ENCODE peak calls at places on chromosomes 13 and 19, in six cellular contexts. H is MV-4-11; Z is Daoy; C is activated CD8-positive, alpha-beta memory T cell treated with anti-CD3 and anti-CD28 coated beads for 48 hours; F is A673; L is colonic mucosa. K is an unnamed sample.

GRCh38 chr19:2186071-2186846 is 22.5 kb downstream of the DOT1L start:
- DNase-seq in F (no peak), H (no peak), Z (no peak), L (peak; percentile 52), C (no peak), K (no peak)

GRCh38 chr13:42001580-42001979 is 40.7 kb upstream of the VWA8 start:
- DNase-seq in C (no peak), H (no peak), Z (peak; percentile 37), L (no peak), F (no peak), K (no peak)

GRCh38 chr19:48095637-48096175 is 14.9 kb downstream of the PLA2G4C start:
- DNase-seq in H (no peak), F (no peak), C (no peak), Z (no peak), L (no peak), K (no peak)

GRCh38 chr19:45385392-45386221 is 15.2 kb upstream of the ERCC2 start:
- DNase-seq in L (no peak), F (no peak), H (no peak), Z (no peak), C (no peak), K (no peak)

GRCh38 chr19:18520848-18521691 is 800 bp downstream of the ELL start:
- DNase-seq in L (peak; percentile 61), Z (peak; percentile 40), F (no peak), H (peak; percentile 50), C (no peak), K (peak; percentile 41)

GRCh38 chr19:43481701-43482100 is 16.3 kb upstream of the LYPD3 start:
- DNase-seq in L (no peak), C (no peak), F (no peak), H (no peak), Z (no peak), K (no peak)

GRCh38 chr19:18366027-18366435 is 19.9 kb upstream of the GDF15 start:
- DNase-seq in Z (peak; percentile 38), C (no peak), L (no peak), F (no peak), H (peak; percentile 69), K (no peak)

GRCh38 chr19:38975214-38975860 is at the start of gene FBXO17:
- DNase-seq in C (no peak), L (peak; percentile 29), H (no peak), Z (peak; percentile 75), F (peak; percentile 83), K (no peak)

GRCh38 chr19:43439183-43440063 is 24.7 kb downstream of the TEX101 start:
- DNase-seq in F (peak; percentile 54), L (no peak), Z (peak; percentile 65), H (peak; percentile 55), C (no peak), K (no peak)

GRCh38 chr13:47112900-47113299 is 216.0 kb upstream of the HTR2A start:
- DNase-seq in Z (no peak), F (no peak), C (no peak), H (no peak), L (no peak), K (no peak)

GRCh38 chr13:97300871-97301270 is 78.7 kb downstream of the MBNL2 start:
- DNase-seq in H (no peak), L (no peak), C (no peak), F (no peak), Z (no peak), K (no peak)

GRCh38 chr13:45548281-45548680 is 67.3 kb downstream of the ERICH6B start:
- DNase-seq in L (no peak), H (no peak), Z (no peak), C (no peak), F (no peak), K (no peak)

GRCh38 chr13:46492946-46493345 is 60.0 kb upstream of the LRCH1 start:
- DNase-seq in Z (no peak), C (no peak), H (peak; percentile 32), L (no peak), F (peak; percentile 74), K (peak; percentile 55)

GRCh38 chr19:7846247-7846646 is 16.2 kb downstream of the EVI5L start:
- DNase-seq in F (no peak), L (no peak), H (no peak), C (no peak), Z (no peak), K (no peak)

GRCh38 chr13:78022164-78022877 is 103.7 kb upstream of the EDNRB start:
- DNase-seq in L (peak; percentile 19), C (no peak), H (peak; percentile 94), F (peak; percentile 78), Z (peak; percentile 61), K (peak; percentile 73)

GRCh38 chr13:62781866-62782265 is 1366.2 kb upstream of the PCDH20 start:
- DNase-seq in H (no peak), F (no peak), C (no peak), L (no peak), Z (no peak), K (no peak)

GRCh38 chr13:50123515-50123861 is 108.2 kb downstream of the KCNRG start:
- DNase-seq in F (no peak), Z (no peak), L (no peak), C (no peak), H (no peak), K (no peak)